ENCODE peak calls at places on chromosomes 7 and 10, in five cellular contexts. R, L, Z, Y and Q are unnamed samples.
A peak's percentile ranks its signal among the peaks of the same experiment; 100 is the strongest.

GRCh38 chr7:75920431-75921161 is 5.6 kb downstream of the POR start:
- DNase-seq in R (no peak), L (no peak), Z (no peak), Y (peak; percentile 80), Q (no peak)

GRCh38 chr7:117990834-117991233 is 117.6 kb upstream of the CTTNBP2 start:
- DNase-seq in R (no peak), L (no peak), Z (no peak), Y (no peak), Q (no peak)

GRCh38 chr10:71975891-71976725 is 11.9 kb downstream of the CHST3 start:
- DNase-seq in R (peak; percentile 45), L (peak; percentile 61), Z (no peak), Y (peak; percentile 82), Q (no peak)

GRCh38 chr10:21260793-21261149 is 264.7 kb downstream of the SKIDA1 start:
- DNase-seq in R (no peak), L (no peak), Z (no peak), Y (no peak), Q (no peak)

GRCh38 chr7:723541-723940 is 3.0 kb upstream of the DNAAF5 start:
- DNase-seq in R (no peak), L (no peak), Z (no peak), Y (no peak), Q (no peak)

GRCh38 chr7:50449881-50450690 is at the start of gene FIGNL1:
- DNase-seq in R (peak; percentile 55), L (peak; percentile 45), Z (peak; percentile 82), Y (peak; percentile 80), Q (peak; percentile 43)

GRCh38 chr10:118592675-118593330 is 2.6 kb downstream of the PRLHR start:
- DNase-seq in R (no peak), L (no peak), Z (peak; percentile 49), Y (no peak), Q (no peak)

GRCh38 chr7:130721486-130722277 is 12.3 kb downstream of the KLF14 start:
- DNase-seq in R (peak; percentile 70), L (peak; percentile 67), Z (peak; percentile 75), Y (peak; percentile 84), Q (peak; percentile 55)

GRCh38 chr7:120794100-120794729 is 63.7 kb downstream of the TSPAN12 start:
- DNase-seq in R (no peak), L (no peak), Z (no peak), Y (no peak), Q (no peak)

GRCh38 chr7:157831901-157832810 is 495.4 kb downstream of the DNAJB6 start:
- DNase-seq in R (no peak), L (no peak), Z (no peak), Y (peak; percentile 7), Q (no peak)

GRCh38 chr7:116329845-116330503 is 119.6 kb downstream of the TES start:
- DNase-seq in R (no peak), L (no peak), Z (no peak), Y (no peak), Q (no peak)

GRCh38 chr10:125340871-125341270 is 180.5 kb upstream of the CTBP2 start:
- DNase-seq in R (no peak), L (no peak), Z (no peak), Y (no peak), Q (no peak)

GRCh38 chr10:120979435-120980315 is 128.5 kb downstream of the WDR11 start:
- DNase-seq in R (peak; percentile 62), L (peak; percentile 66), Z (peak; percentile 65), Y (no peak), Q (no peak)

DNA sequence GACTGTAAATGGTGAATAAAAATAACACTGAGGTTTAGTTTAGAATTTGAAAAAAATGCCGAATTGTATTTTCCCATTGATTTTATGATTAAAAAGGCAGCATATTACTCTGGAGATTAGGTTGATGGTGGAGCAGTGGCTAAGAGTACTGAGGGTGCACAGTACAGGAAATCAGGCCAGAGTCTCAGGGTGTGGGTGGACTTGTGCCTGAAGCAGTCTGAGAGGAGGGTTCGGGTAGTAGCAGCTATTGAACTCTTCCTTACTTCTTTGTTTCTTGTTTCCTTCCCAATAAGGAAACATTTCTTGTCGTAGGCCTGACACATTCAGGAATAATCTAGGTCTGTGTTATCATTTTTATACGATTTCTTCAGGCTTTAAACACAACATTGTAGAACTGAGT is 319.0 kb upstream of the MBL2 start:
- DNase-seq in R (no peak), L (no peak), Z (no peak), Y (no peak), Q (no peak)
- H3K4me3 ChIP-seq in R (no peak overlapping the region), L (no peak overlapping the region), Z (no peak overlapping the region), Y (no peak overlapping the region), Q (no peak overlapping the region)

GRCh38 chr10:74824184-74825032 is 2.0 kb upstream of the KAT6B start:
- DNase-seq in R (no peak), L (peak; percentile 18), Z (peak; percentile 29), Y (no peak), Q (peak; percentile 88)

GRCh38 chr10:74825033-74825370 is 1.4 kb upstream of the KAT6B start:
- DNase-seq in R (no peak), L (peak; percentile 46), Z (no peak), Y (peak; percentile 50), Q (peak; percentile 29)

GRCh38 chr10:74827045-74827441 is 643 bp downstream of the KAT6B start:
- DNase-seq in R (no peak), L (no peak), Z (no peak), Y (no peak), Q (no peak)

GRCh38 chr10:74826142-74827044 is at the start of gene KAT6B:
- DNase-seq in R (peak; percentile 100), L (peak; percentile 100), Z (peak; percentile 100), Y (peak; percentile 100), Q (peak; percentile 100)

DNA sequence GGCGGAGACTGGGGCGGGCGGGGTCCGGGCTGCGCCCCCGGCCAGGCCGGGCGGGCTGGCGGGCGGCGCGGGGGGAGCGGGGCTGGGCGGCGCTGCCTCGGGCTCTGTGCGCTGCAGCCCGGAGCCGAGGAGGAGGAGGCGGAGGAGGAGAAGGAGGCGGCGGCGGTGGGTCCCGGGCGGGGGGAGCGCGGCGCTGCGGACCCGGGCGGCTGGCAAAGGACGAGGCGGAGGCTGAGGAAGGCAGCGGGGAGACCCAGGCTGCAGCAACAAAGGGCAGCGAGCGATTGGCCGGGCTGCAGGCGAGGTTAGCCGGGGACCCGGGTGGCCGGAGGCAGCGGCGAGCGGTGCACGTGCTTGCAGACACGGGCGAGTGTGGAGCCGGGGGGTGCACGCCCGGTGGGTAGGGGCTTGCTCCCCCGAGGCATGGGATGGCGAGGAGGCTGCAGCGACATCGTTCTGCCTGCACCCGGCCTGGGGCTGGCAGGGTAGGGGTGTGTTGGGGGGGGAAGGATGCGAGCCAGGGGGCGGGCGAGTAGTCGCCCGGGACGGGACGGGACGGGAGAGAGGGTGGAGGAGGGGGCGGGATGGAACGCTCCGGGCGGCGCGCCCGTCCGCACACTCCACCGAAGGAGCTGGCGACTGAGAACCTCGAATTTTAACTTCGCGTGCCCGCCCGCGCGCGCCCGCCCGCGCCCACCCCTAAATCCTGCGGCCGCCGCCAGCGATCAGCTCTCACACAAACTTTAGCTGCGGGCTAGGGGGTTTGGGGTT is 844 bp upstream of the KAT6B start:
- DNase-seq in R (no peak), L (no peak), Z (no peak), Y (peak; percentile 63), Q (peak; percentile 94)
- TF ChIP-seq POLR2A in R (no peak), L (peak; percentile 62), Z (no peak), Y (no peak), Q (no peak)

DNA sequence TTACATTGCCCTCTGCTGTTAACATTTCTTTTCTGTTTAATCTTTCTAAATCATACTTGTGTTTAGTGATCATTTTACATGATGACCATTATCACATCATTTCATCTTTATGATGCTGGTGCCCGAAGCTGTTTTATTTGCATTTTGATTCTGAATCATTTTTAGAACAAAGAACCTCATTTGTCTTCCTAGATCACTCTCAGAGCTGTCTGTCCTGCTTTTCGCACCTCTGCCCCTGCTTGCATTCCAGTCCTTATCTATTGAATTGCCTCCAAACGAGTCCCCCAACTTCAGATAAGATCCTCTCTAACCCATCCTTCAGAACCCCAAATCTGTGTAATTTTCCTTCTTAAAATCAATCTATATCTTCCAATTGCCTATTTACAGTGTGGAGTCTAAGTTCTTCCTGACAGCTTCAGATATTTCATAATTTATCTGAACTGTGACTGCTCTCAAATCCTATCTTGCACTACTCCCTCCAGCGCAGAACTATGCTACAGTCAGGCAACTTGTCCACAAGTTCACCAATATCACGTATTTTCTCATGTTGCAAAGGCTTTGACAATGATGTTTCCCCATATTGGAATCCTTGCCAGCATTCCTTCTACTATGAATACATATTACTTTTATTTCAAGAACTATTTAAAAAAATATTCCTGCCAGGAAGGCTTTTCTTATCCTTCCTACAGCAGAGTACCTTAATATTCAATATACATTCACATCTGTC is 346.5 kb upstream of the CACNA2D1 start:
- DNase-seq in R (no peak), L (no peak), Z (no peak), Y (no peak), Q (no peak)
- TF ChIP-seq CTCF in R (no peak), L (no peak), Z (no peak), Y (no peak), Q (no peak)

DNA sequence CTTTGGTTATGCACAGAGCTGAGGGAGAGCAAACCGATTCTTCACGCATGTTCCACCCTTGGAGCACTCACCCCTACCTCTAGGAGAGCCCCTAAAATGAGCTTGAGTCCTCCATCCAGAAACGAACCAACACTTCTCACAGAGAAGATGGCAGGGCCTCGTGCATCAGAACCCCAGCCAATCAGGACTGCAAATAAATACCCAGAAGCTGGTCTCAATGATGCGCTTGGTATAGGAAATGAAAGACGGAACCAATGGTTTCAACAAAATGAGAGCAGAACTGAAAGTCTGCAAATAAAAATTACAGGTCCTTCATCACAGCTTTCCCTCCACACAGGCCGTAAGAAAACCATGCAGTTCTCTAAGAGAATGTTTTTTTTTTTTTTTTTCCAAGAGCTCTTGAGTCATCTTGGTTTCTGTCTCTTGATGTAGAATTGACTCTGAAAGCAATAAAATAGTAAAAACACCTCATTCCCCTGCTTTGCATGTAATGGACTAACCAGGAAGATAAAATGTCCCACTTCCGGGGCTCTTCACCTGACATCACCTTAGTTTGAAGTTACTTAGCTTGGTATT is 23.8 kb downstream of the KLF6 start:
- DNase-seq in R (no peak), L (no peak), Z (no peak), Y (no peak), Q (no peak)
- H3K4me3 ChIP-seq in R (peak overlapping the region; percentile 60), L (no peak overlapping the region), Z (no peak overlapping the region), Y (no peak overlapping the region), Q (no peak overlapping the region)